ENCODE peak calls at places on chromosomes 4 and X, in eight cellular contexts. F, M, J, K, I, U, R and T are unnamed samples. For H3K4me1, the result is how much of the 10 kb centered on the place peaks cover.

GRCh38 chr4:78166582-78166981 is 109.5 kb downstream of the FRAS1 start:
- DNase-seq in U (no peak), R (no peak), J (no peak), I (no peak), K (no peak), F (no peak), M (no peak), T (no peak)

GRCh38 chr4:179225594-179225993 is 1783.4 kb upstream of the AGA start:
- DNase-seq in U (no peak), I (no peak), J (no peak), M (no peak), R (no peak), F (no peak), K (no peak), T (no peak)

GRCh38 chrX:1564750-1565683 is 26.4 kb upstream of the AKAP17A start:
- DNase-seq in U (no peak), J (no peak), K (no peak), I (no peak), R (no peak), F (no peak), M (no peak), T (peak)

GRCh38 chr4:169200361-169201030 is 70.3 kb downstream of the SH3RF1 start:
- DNase-seq in K (no peak), U (no peak), J (no peak), I (no peak), F (no peak), M (no peak), R (no peak), T (no peak)

GRCh38 chr4:26410385-26411293 is 79.6 kb downstream of the CCKAR start:
- DNase-seq in F (no peak), R (peak), J (no peak), K (peak), U (peak), M (no peak), I (no peak), T (no peak)

GRCh38 chr4:1315306-1315705 is 25.6 kb downstream of the MAEA start:
- DNase-seq in U (no peak), R (no peak), K (no peak), I (no peak), F (no peak), J (no peak), M (peak), T (no peak)

GRCh38 chr4:77012726-77013125 is 63.1 kb downstream of the CCNI start:
- DNase-seq in R (no peak), J (no peak), M (no peak), U (no peak), I (no peak), K (peak), F (no peak), T (no peak)

GRCh38 chr4:73674451-73674919 is 54.2 kb upstream of the RASSF6 start:
- DNase-seq in F (no peak), J (no peak), M (no peak), R (no peak), I (no peak), K (no peak), U (no peak), T (no peak)

GRCh38 chrX:78029663-78030062 is 60.2 kb upstream of the PGAM4 start:
- DNase-seq in K (peak), F (no peak), M (no peak), I (no peak), J (peak), U (no peak), R (no peak), T (no peak)

GRCh38 chrX:18873836-18874235 is 110.1 kb downstream of the PHKA2 start:
- DNase-seq in I (no peak), K (no peak), M (no peak), R (no peak), U (no peak), J (no peak), F (peak), T (no peak)

GRCh38 chrX:39425124-39425806 is 624.0 kb downstream of the MID1IP1 start:
- DNase-seq in M (no peak), F (no peak), J (no peak), I (no peak), K (no peak), U (no peak), R (no peak), T (no peak)

GRCh38 chrX:77731821-77732419 is 54.1 kb downstream of the ATRX start:
- DNase-seq in K (no peak), J (no peak), I (no peak), U (no peak), F (no peak), M (no peak), R (no peak), T (no peak)

GRCh38 chr4:76736434-76736833 is 161.5 kb downstream of the SOWAHB start:
- DNase-seq in U (no peak), J (no peak), M (no peak), F (no peak), R (no peak), K (no peak), I (no peak), T (no peak)

GRCh38 chr4:87523307-87523706 is 5.9 kb downstream of the SPARCL1 start:
- DNase-seq in M (no peak), K (no peak), J (no peak), U (no peak), F (no peak), R (no peak), I (no peak), T (no peak)

GRCh38 chr4:87527446-87528240 is 1.5 kb downstream of the SPARCL1 start:
- DNase-seq in K (no peak), I (no peak), F (no peak), M (no peak), J (no peak), U (no peak), R (no peak), T (no peak)

GRCh38 chr4:87524456-87524855 is 4.7 kb downstream of the SPARCL1 start:
- DNase-seq in M (no peak), F (no peak), K (no peak), U (no peak), J (no peak), R (no peak), I (no peak), T (no peak)

GRCh38 chr4:87529187-87529586 is at the start of gene SPARCL1:
- DNase-seq in F (no peak), M (no peak), I (no peak), J (no peak), U (no peak), K (no peak), R (no peak), T (no peak)

DNA sequence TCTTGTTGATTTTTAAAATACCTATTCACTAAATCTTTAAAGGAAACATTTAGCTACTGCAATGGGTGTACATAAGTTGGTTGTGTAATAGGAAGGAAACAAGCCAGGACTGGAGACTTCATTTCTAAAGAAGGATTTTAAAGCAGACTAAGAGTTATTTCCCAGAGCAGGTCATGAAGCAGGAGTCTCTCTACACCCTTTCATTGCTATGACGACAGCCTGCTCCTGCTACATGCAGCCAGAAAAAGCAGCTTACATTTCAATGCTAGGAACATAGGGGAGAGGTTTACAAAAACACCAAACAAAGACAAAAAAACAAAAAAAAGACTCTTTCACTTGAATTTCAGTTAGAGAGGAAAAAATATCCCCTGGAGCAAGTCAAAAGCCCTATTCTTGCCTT is 3.5 kb downstream of the SPARCL1 start:
- DNase-seq in R (no peak), J (no peak), M (no peak), K (no peak), I (no peak), U (no peak), F (no peak), T (no peak)
- TF ChIP-seq POLR2AphosphoS5 in R (no peak), J (no peak), M (no peak), K (no peak), I (no peak), U (no peak), F (no peak), T (peak)

DNA sequence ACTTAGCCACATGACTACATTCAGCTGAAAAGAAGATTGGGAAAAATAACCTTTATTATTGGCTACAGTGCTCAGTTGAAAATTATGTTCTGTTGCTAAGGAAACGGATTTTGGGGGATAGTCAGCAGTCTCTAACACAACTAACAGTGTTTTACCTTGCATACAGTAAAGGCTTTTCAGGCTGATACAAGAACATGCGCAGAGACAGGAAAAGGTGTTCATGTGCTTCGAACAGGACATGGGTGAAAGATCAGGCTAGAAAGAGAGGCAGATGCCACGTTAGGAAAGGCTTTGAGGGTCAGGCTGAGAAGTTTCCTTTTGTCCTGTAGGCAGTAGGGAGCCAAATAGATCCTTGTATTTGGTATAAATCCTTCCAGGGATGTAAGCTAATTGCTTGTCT is 14.8 kb upstream of the RHOH start:
- DNase-seq in R (no peak), I (no peak), J (no peak), F (no peak), M (no peak), K (no peak), U (no peak), T (no peak)
- H3K27ac ChIP-seq in R (no peak), I (no peak), J (no peak), F (peak), M (no peak), K (no peak), U (peak), T (no peak)

GRCh38 chr4:93147524-93148212 is 680.9 kb upstream of the ATOH1 start:
- DNase-seq in I (no peak), J (no peak), K (no peak), F (no peak), M (no peak), R (no peak), U (no peak), T (no peak)

GRCh38 chr4:93157984-93158383 is 670.6 kb upstream of the ATOH1 start:
- DNase-seq in M (no peak), J (no peak), R (no peak), I (no peak), K (no peak), F (no peak), U (no peak), T (no peak)

GRCh38 chr4:93152461-93152860 is 676.1 kb upstream of the ATOH1 start:
- DNase-seq in I (no peak), R (no peak), K (no peak), J (no peak), F (no peak), U (no peak), M (no peak), T (no peak)
- H3K4me1 ChIP-seq in I (under half), R (under half), K (under half), J (under half), F (under half), U (under half), M (under half), T (under half)

GRCh38 chrX:40816906-40817305 is 81.6 kb upstream of the MED14 start:
- DNase-seq in J (no peak), K (no peak), U (no peak), R (no peak), F (no peak), M (no peak), I (no peak), T (no peak)
- TF ChIP-seq POLR2AphosphoS5 in J (no peak), K (no peak), U (no peak), R (no peak), F (no peak), M (no peak), I (no peak), T (no peak)

GRCh38 chrX:115190636-115191489 is 1.7 kb downstream of the RBMXL3 start:
- DNase-seq in J (no peak), K (no peak), F (no peak), M (peak), R (no peak), U (no peak), I (no peak), T (no peak)
- H3K27ac ChIP-seq in J (no peak), K (no peak), F (no peak), M (no peak), R (no peak), U (no peak), I (no peak), T (no peak)

GRCh38 chr4:17517664-17518063 is 2.7 kb downstream of the CLRN2 start:
- DNase-seq in R (no peak), M (no peak), K (no peak), J (no peak), F (no peak), U (no peak), I (no peak), T (no peak)
- H3K4me1 ChIP-seq in R (under half), M (under half), K (under half), J (under half), F (under half), U (under half), I (under half), T (under half)

GRCh38 chr4:88911246-88912212 is 145.5 kb downstream of the FAM13A start:
- DNase-seq in K (no peak), J (no peak), U (no peak), R (no peak), M (no peak), I (no peak), F (no peak), T (no peak)

GRCh38 chr4:88907478-88907877 is 149.5 kb downstream of the FAM13A start:
- DNase-seq in K (no peak), M (no peak), U (no peak), I (no peak), F (no peak), R (no peak), J (no peak), T (no peak)

GRCh38 chr4:88908003-88908402 is 149.0 kb downstream of the FAM13A start:
- DNase-seq in M (no peak), R (no peak), U (no peak), I (no peak), F (no peak), K (no peak), J (no peak), T (no peak)

DNA sequence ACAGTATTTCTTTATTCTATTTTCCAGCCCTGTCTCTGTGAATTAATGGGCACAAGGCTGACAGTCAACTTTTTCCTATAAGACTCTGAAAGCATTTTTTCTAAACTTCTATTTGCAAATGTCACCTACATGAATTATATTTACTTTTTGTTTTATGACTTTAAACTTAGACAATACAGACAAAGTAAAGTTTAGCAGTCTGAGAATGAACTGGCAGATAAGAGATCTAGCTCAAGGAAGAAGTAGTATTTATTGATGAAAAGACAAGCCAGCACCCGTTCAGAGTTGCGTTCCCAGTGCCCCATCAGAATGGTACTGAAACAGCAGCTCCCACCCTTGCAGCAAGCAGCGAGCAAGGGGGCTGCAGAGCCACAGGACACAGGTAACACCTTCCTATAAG is 148.5 kb downstream of the FAM13A start:
- DNase-seq in J (no peak), U (no peak), R (no peak), M (no peak), F (no peak), I (no peak), K (no peak), T (no peak)
- TF ChIP-seq POLR2AphosphoS5 in J (no peak), U (no peak), R (no peak), M (no peak), F (no peak), I (no peak), K (no peak), T (no peak)

GRCh38 chr4:145498430-145498829 is 16.8 kb downstream of the SMAD1 start:
- DNase-seq in R (no peak), J (no peak), U (no peak), I (no peak), F (no peak), M (no peak), K (no peak), T (no peak)
- H3K27ac ChIP-seq in R (no peak), J (no peak), U (no peak), I (no peak), F (no peak), M (no peak), K (no peak), T (no peak)